ENCODE peak calls at places on chromosomes 7 and 10, in four cellular contexts. W is neural progenitor cell, X is neuronal stem cell, U is mammary epithelial cell. S is an unnamed sample.

GRCh38 chr10:33773895-33774480 is 439.5 kb upstream of the NRP1 start:
- DNase-seq in W (no peak), X (no peak), U (no peak), S (no peak)

GRCh38 chr7:2093841-2094220 is 138.9 kb downstream of the MAD1L1 start:
- DNase-seq in W (no peak), X (no peak), U (no peak), S (no peak)

GRCh38 chr10:110221721-110222261 is 14.4 kb downstream of the MXI1 start:
- DNase-seq in W (peak; percentile 78), X (peak; percentile 29), U (peak; percentile 88), S (peak; percentile 87)

GRCh38 chr7:39540320-39540719 is 25.9 kb upstream of the YAE1 start:
- DNase-seq in W (no peak), X (no peak), U (no peak), S (no peak)

GRCh38 chr10:3525832-3526449 is 259.1 kb downstream of the KLF6 start:
- DNase-seq in W (no peak), X (no peak), U (peak; percentile 92), S (peak; percentile 44)

GRCh38 chr10:19946791-19947190 is 130.6 kb downstream of the PLXDC2 start:
- DNase-seq in W (no peak), X (no peak), U (no peak), S (no peak)

GRCh38 chr7:159008055-159008405 is 136.6 kb downstream of the VIPR2 start:
- DNase-seq in W (no peak), X (no peak), U (no peak), S (no peak)

GRCh38 chr7:12066561-12066960 is 144.5 kb upstream of the TMEM106B start:
- DNase-seq in W (no peak), X (no peak), U (peak; percentile 71), S (no peak)

GRCh38 chr10:132390455-132391371 is 6.3 kb upstream of the PWWP2B start:
- DNase-seq in W (no peak), X (no peak), U (no peak), S (peak; percentile 2)

GRCh38 chr7:134778941-134779740 is at the start of gene CALD1:
- DNase-seq in W (peak; percentile 88), X (peak; percentile 76), U (peak; percentile 99), S (peak; percentile 42)

GRCh38 chr7:138328215-138328614 is 131.8 kb upstream of the TRIM24 start:
- DNase-seq in W (no peak), X (no peak), U (no peak), S (no peak)

GRCh38 chr10:102090772-102091171 is 25.6 kb downstream of the HPS6 start:
- DNase-seq in W (no peak), X (no peak), U (peak; percentile 45), S (no peak)

GRCh38 chr7:121160150-121161008 is 168.4 kb upstream of the WNT16 start:
- DNase-seq in W (no peak), X (no peak), U (no peak), S (no peak)

GRCh38 chr10:79390057-79390456 is 42.8 kb downstream of the PPIF start:
- DNase-seq in W (no peak), X (no peak), U (no peak), S (no peak)

GRCh38 chr7:128094111-128094570 is 62.9 kb upstream of the LRRC4 start:
- DNase-seq in W (no peak), X (no peak), U (no peak), S (no peak)

GRCh38 chr10:61621538-61622150 is 41.1 kb upstream of the CABCOCO1 start:
- DNase-seq in W (peak; percentile 11), X (no peak), U (no peak), S (no peak)

GRCh38 chr7:138837627-138838026 is 39.6 kb upstream of the ATP6V0A4 start:
- DNase-seq in W (no peak), X (no peak), U (no peak), S (no peak)

GRCh38 chr10:3323865-3324498 is 151.4 kb upstream of the PITRM1 start:
- DNase-seq in W (no peak), X (no peak), U (peak; percentile 85), S (no peak)

GRCh38 chr10:72027498-72027897 is 60.9 kb downstream of the SPOCK2 start:
- DNase-seq in W (no peak), X (no peak), U (no peak), S (no peak)

GRCh38 chr7:120857558-120858298 is at the start of gene TSPAN12:
- DNase-seq in W (peak; percentile 95), X (peak; percentile 90), U (peak; percentile 48), S (peak; percentile 82)

GRCh38 chr10:109931153-109931552 is 7.8 kb upstream of the XPNPEP1 start:
- DNase-seq in W (no peak), X (no peak), U (no peak), S (peak; percentile 64)

GRCh38 chr10:132942101-132942739 is at the start of gene CFAP46:
- DNase-seq in W (peak; percentile 86), X (peak; percentile 71), U (no peak), S (peak; percentile 55)

GRCh38 chr7:54541941-54542618 is at the start of gene VSTM2A:
- DNase-seq in W (peak; percentile 88), X (peak; percentile 72), U (peak; percentile 4), S (no peak)

GRCh38 chr10:88041243-88042161 is 178.1 kb downstream of the PTEN start:
- DNase-seq in W (no peak), X (no peak), U (no peak), S (no peak)

GRCh38 chr7:115719963-115720362 is 310.6 kb downstream of the TFEC start:
- DNase-seq in W (no peak), X (no peak), U (no peak), S (no peak)

GRCh38 chr7:19772323-19772722 is 1.1 kb downstream of the TMEM196 start:
- DNase-seq in W (peak; percentile 47), X (peak; percentile 17), U (peak; percentile 26), S (no peak)

GRCh38 chr7:110595694-110596093 is 495.2 kb upstream of the LRRN3 start:
- DNase-seq in W (peak; percentile 8), X (no peak), U (no peak), S (no peak)

GRCh38 chr7:131945313-131945831 is 388.9 kb upstream of the PODXL start:
- DNase-seq in W (peak; percentile 92), X (peak; percentile 74), U (peak; percentile 12), S (peak; percentile 52)

DNA sequence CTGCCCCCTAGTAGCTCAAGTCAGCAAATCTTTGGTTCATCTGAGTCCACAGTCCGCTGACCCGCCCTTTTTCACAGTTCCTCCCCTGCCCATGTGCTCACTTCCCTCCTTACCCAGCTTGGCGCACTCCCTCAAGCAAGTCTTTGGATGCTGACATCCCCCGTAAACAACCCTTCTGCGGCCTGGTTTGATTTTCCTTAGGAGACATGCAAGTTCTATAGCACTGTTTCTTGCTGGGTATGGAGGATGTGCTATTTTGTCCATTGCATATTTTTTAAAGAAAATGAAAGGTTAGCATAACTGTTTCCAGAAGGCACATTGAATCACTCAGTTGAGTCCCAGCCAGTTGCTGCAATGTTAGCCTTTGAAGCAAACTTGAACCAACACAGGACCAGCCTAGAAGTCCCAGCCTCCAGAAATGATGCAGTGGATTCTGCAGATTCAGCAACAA is 38.2 kb downstream of the HTRA1 start:
- DNase-seq in W (no peak), X (no peak), U (no peak), S (peak; percentile 34)
- H3K27ac ChIP-seq in W (no peak overlapping the region), X (no peak overlapping the region), U (no peak overlapping the region), S (peak overlapping the region; percentile 15)

GRCh38 chr10:86957471-86958108 is at the start of gene MMRN2:
- DNase-seq in W (no peak), X (no peak), U (no peak), S (no peak)

GRCh38 chr10:86959737-86960002 is 1.3 kb downstream of the SNCG start:
- DNase-seq in W (no peak), X (no peak), U (no peak), S (no peak)

GRCh38 chr10:86958109-86958830 is at the start of gene SNCG:
- DNase-seq in W (no peak), X (no peak), U (no peak), S (peak; percentile 68)

GRCh38 chr10:86960003-86960862 is 1.8 kb downstream of the SNCG start:
- DNase-seq in W (peak; percentile 66), X (no peak), U (peak; percentile 49), S (no peak)

DNA sequence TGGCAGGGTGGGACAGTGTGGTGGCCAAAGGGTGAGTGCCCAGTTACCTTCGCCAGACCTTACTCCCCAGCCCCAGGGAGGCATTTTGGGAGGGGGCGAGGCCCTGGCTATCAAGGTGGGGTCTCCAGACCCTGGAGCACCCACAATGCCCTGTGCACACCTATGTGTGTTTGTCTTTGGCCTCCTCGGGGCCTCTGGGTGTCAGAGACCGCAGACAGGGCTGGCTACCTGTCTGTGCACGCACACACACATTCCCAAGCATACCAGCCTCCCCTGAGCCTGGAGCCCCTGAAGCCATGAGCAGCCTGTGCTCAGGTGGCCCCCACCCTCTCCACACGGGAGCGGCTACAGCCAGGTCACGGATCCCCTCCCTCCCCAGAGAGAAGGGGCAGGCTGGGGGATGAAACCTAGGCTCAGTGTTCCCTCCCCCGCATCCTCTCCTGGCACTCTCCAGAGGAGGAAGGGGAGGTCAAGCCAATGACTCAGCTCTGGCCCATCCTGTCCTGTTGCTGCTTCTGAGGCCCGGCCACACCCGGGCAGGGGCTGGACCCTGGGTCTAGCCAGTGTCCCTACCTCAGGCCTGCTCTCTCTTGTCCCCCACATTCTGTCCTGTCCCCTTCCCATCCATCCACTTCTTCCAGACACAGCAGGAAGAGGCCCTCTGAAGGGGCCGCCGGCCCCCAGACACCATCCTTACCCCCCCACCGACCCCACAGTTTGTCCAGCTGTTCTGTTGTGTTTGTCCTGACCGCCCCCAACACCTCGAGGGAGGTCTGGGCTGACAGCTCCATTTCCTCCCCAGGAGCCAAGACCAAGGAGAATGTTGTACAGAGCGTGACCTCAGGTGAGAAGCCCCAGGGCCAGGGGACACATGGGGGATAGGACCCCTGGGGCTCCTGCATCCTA is 685 bp downstream of the SNCG start:
- DNase-seq in W (no peak), X (no peak), U (peak; percentile 82), S (peak; percentile 62)
- H3K4me3 ChIP-seq in W (no peak overlapping the region), X (no peak overlapping the region), U (no peak overlapping the region), S (peak overlapping the region; percentile 59)

DNA sequence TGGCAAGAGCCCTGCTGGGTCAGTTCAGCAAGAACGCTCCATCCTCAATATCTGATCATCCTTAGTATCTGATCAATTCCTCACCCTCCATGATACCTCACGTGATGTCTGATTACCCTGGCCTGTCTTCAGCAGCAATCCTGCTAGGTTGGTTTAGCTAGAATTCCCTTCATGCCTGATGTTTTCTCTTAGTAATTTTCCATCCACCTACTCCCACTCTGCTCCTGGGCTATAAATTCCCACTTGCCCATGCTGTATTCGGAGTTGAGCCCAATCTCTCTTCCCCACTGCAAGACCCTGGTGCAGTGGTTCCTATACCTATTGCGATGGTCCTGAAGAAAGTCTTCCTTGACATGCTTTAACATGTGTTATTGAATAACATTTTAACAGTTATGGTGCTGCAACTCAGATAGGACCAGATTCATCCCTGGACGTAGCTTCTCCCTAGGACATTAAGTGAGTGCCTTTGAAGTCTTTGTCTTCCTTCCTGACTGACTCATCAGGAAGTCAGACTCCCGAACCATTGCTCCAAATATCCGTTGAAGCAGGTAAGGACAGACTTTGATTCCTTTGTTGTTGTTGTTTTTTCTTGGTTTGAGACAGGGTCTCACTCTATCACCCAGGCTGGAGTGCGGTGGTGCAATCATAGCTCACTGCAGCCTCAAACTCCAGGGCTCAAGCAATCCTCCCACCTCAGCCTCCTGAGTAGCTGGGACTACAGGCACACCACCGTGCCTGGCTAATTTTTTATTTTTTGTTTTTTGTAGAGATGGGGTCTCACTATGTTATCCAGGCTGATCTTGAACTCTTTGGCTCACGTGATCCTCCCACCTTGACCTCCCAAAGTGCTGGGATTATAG is 29.4 kb upstream of the CLDN3 start:
- DNase-seq in W (no peak), X (no peak), U (no peak), S (no peak)
- H3K27ac ChIP-seq in W (no peak overlapping the region), X (no peak overlapping the region), U (no peak overlapping the region), S (no peak overlapping the region)

GRCh38 chr7:50828801-50829200 is 46.1 kb upstream of the GRB10 start:
- DNase-seq in W (no peak), X (no peak), U (no peak), S (no peak)
- H3K4me3 ChIP-seq in W (no peak overlapping the region), X (no peak overlapping the region), U (no peak overlapping the region), S (no peak overlapping the region)